ENCODE peak calls at places on chromosomes 2 and 18, in ten cellular contexts. One of them, this sample, is unnamed.
A peak's percentile ranks its signal among the peaks of the same experiment; 100 is the strongest.

GRCh38 chr18:37769846-37770245 is 204.2 kb upstream of the CELF4 start:
- DNase-seq in germinal center: no peak
- DNase-seq in heart left ventricle: no peak
- DNase-seq in endothelial cell: no peak
- DNase-seq in effector memory CD4-positive, alpha-beta T cell: no peak
- DNase-seq in cardiac muscle cell: no peak
- DNase-seq in kidney tubule cell: peak; percentile 4
- DNase-seq in mesenteric fat pad: no peak
- DNase-seq in HT-29: no peak
- DNase-seq in choroid plexus epithelial cell: no peak
- DNase-seq in this sample: no peak

GRCh38 chr2:25234756-25235155 is 66.4 kb upstream of the POMC start:
- DNase-seq in germinal center: no peak
- DNase-seq in heart left ventricle: peak; percentile 15
- DNase-seq in endothelial cell: no peak
- DNase-seq in effector memory CD4-positive, alpha-beta T cell: no peak
- DNase-seq in cardiac muscle cell: no peak
- DNase-seq in kidney tubule cell: no peak
- DNase-seq in mesenteric fat pad: no peak
- DNase-seq in HT-29: no peak
- DNase-seq in choroid plexus epithelial cell: no peak
- DNase-seq in this sample: peak; percentile 60

GRCh38 chr2:112314856-112315255 is 39.5 kb downstream of the ZC3H6 start:
- DNase-seq in germinal center: no peak
- DNase-seq in heart left ventricle: no peak
- DNase-seq in endothelial cell: no peak
- DNase-seq in effector memory CD4-positive, alpha-beta T cell: no peak
- DNase-seq in cardiac muscle cell: no peak
- DNase-seq in kidney tubule cell: no peak
- DNase-seq in mesenteric fat pad: no peak
- DNase-seq in HT-29: no peak
- DNase-seq in choroid plexus epithelial cell: peak; percentile 46
- DNase-seq in this sample: no peak

GRCh38 chr18:51447351-51447896 is 249.9 kb upstream of the MEX3C start:
- DNase-seq in germinal center: no peak
- DNase-seq in heart left ventricle: peak; percentile 62
- DNase-seq in endothelial cell: no peak
- DNase-seq in effector memory CD4-positive, alpha-beta T cell: no peak
- DNase-seq in cardiac muscle cell: peak; percentile 35
- DNase-seq in kidney tubule cell: peak; percentile 62
- DNase-seq in mesenteric fat pad: no peak
- DNase-seq in HT-29: peak; percentile 27
- DNase-seq in choroid plexus epithelial cell: no peak
- DNase-seq in this sample: peak; percentile 5

GRCh38 chr2:165691615-165692014 is 102.4 kb downstream of the GALNT3 start:
- DNase-seq in germinal center: no peak
- DNase-seq in heart left ventricle: no peak
- DNase-seq in endothelial cell: peak; percentile 15
- DNase-seq in effector memory CD4-positive, alpha-beta T cell: no peak
- DNase-seq in cardiac muscle cell: no peak
- DNase-seq in kidney tubule cell: no peak
- DNase-seq in mesenteric fat pad: no peak
- DNase-seq in HT-29: no peak
- DNase-seq in choroid plexus epithelial cell: peak; percentile 59
- DNase-seq in this sample: no peak

GRCh38 chr2:113230531-113230930 is 48.2 kb downstream of the PAX8 start:
- DNase-seq in germinal center: no peak
- DNase-seq in heart left ventricle: no peak
- DNase-seq in endothelial cell: no peak
- DNase-seq in effector memory CD4-positive, alpha-beta T cell: no peak
- DNase-seq in cardiac muscle cell: no peak
- DNase-seq in kidney tubule cell: no peak
- DNase-seq in mesenteric fat pad: no peak
- DNase-seq in HT-29: no peak
- DNase-seq in choroid plexus epithelial cell: no peak
- DNase-seq in this sample: no peak

GRCh38 chr18:10081477-10081876 is 167.7 kb downstream of the VAPA start:
- DNase-seq in germinal center: no peak
- DNase-seq in heart left ventricle: no peak
- DNase-seq in endothelial cell: no peak
- DNase-seq in effector memory CD4-positive, alpha-beta T cell: no peak
- DNase-seq in cardiac muscle cell: peak; percentile 47
- DNase-seq in kidney tubule cell: no peak
- DNase-seq in mesenteric fat pad: peak; percentile 45
- DNase-seq in HT-29: no peak
- DNase-seq in choroid plexus epithelial cell: peak; percentile 34
- DNase-seq in this sample: no peak

GRCh38 chr2:29251406-29251805 is 136.2 kb downstream of the CLIP4 start:
- DNase-seq in germinal center: no peak
- DNase-seq in heart left ventricle: no peak
- DNase-seq in endothelial cell: no peak
- DNase-seq in effector memory CD4-positive, alpha-beta T cell: no peak
- DNase-seq in cardiac muscle cell: no peak
- DNase-seq in kidney tubule cell: no peak
- DNase-seq in mesenteric fat pad: peak; percentile 86
- DNase-seq in HT-29: no peak
- DNase-seq in choroid plexus epithelial cell: no peak
- DNase-seq in this sample: no peak

GRCh38 chr2:170930132-170931109 is 1.4 kb downstream of the GORASP2 start:
- DNase-seq in germinal center: peak; percentile 71
- DNase-seq in heart left ventricle: no peak
- DNase-seq in endothelial cell: peak; percentile 9
- DNase-seq in effector memory CD4-positive, alpha-beta T cell: peak; percentile 53
- DNase-seq in cardiac muscle cell: peak; percentile 46
- DNase-seq in kidney tubule cell: peak; percentile 79
- DNase-seq in mesenteric fat pad: no peak
- DNase-seq in HT-29: peak; percentile 67
- DNase-seq in choroid plexus epithelial cell: peak; percentile 50
- DNase-seq in this sample: no peak

GRCh38 chr2:54709341-54709809 is 14.1 kb upstream of the EML6 start:
- DNase-seq in germinal center: no peak
- DNase-seq in heart left ventricle: peak; percentile 68
- DNase-seq in endothelial cell: no peak
- DNase-seq in effector memory CD4-positive, alpha-beta T cell: no peak
- DNase-seq in cardiac muscle cell: no peak
- DNase-seq in kidney tubule cell: peak; percentile 35
- DNase-seq in mesenteric fat pad: no peak
- DNase-seq in HT-29: peak; percentile 47
- DNase-seq in choroid plexus epithelial cell: no peak
- DNase-seq in this sample: no peak

GRCh38 chr2:47771211-47771610 is 11.7 kb upstream of the MSH6 start:
- DNase-seq in germinal center: peak; percentile 16
- DNase-seq in heart left ventricle: no peak
- DNase-seq in endothelial cell: no peak
- DNase-seq in effector memory CD4-positive, alpha-beta T cell: no peak
- DNase-seq in cardiac muscle cell: no peak
- DNase-seq in kidney tubule cell: peak; percentile 99
- DNase-seq in mesenteric fat pad: no peak
- DNase-seq in HT-29: peak; percentile 3
- DNase-seq in choroid plexus epithelial cell: peak; percentile 99
- DNase-seq in this sample: no peak

GRCh38 chr2:120465989-120466703 is 120.2 kb downstream of the INHBB start:
- DNase-seq in germinal center: no peak
- DNase-seq in heart left ventricle: no peak
- DNase-seq in endothelial cell: peak; percentile 53
- DNase-seq in effector memory CD4-positive, alpha-beta T cell: no peak
- DNase-seq in cardiac muscle cell: peak; percentile 24
- DNase-seq in kidney tubule cell: no peak
- DNase-seq in mesenteric fat pad: no peak
- DNase-seq in HT-29: peak; percentile 9
- DNase-seq in choroid plexus epithelial cell: peak; percentile 31
- DNase-seq in this sample: no peak

GRCh38 chr2:42008241-42008911 is 39.4 kb upstream of the PKDCC start:
- DNase-seq in germinal center: no peak
- DNase-seq in heart left ventricle: no peak
- DNase-seq in endothelial cell: no peak
- DNase-seq in effector memory CD4-positive, alpha-beta T cell: no peak
- DNase-seq in cardiac muscle cell: peak; percentile 79
- DNase-seq in kidney tubule cell: peak; percentile 19
- DNase-seq in mesenteric fat pad: no peak
- DNase-seq in HT-29: no peak
- DNase-seq in choroid plexus epithelial cell: peak; percentile 56
- DNase-seq in this sample: no peak

GRCh38 chr2:20179755-20180594 is 45.0 kb downstream of the SDC1 start:
- DNase-seq in germinal center: no peak
- DNase-seq in heart left ventricle: no peak
- DNase-seq in endothelial cell: no peak
- DNase-seq in effector memory CD4-positive, alpha-beta T cell: no peak
- DNase-seq in cardiac muscle cell: no peak
- DNase-seq in kidney tubule cell: peak; percentile 95
- DNase-seq in mesenteric fat pad: peak; percentile 90
- DNase-seq in HT-29: peak; percentile 80
- DNase-seq in choroid plexus epithelial cell: no peak
- DNase-seq in this sample: no peak

GRCh38 chr2:145569108-145569507 is 1049.2 kb upstream of the ZEB2 start:
- DNase-seq in germinal center: no peak
- DNase-seq in heart left ventricle: no peak
- DNase-seq in endothelial cell: no peak
- DNase-seq in effector memory CD4-positive, alpha-beta T cell: no peak
- DNase-seq in cardiac muscle cell: no peak
- DNase-seq in kidney tubule cell: peak; percentile 69
- DNase-seq in mesenteric fat pad: no peak
- DNase-seq in HT-29: no peak
- DNase-seq in choroid plexus epithelial cell: peak; percentile 29
- DNase-seq in this sample: no peak

GRCh38 chr2:1806254-1806653 is 61.9 kb upstream of the PXDN start:
- DNase-seq in germinal center: no peak
- DNase-seq in heart left ventricle: peak; percentile 34
- DNase-seq in endothelial cell: no peak
- DNase-seq in effector memory CD4-positive, alpha-beta T cell: no peak
- DNase-seq in cardiac muscle cell: no peak
- DNase-seq in kidney tubule cell: no peak
- DNase-seq in mesenteric fat pad: no peak
- DNase-seq in HT-29: no peak
- DNase-seq in choroid plexus epithelial cell: no peak
- DNase-seq in this sample: no peak